ENCODE peak calls at places on chromosomes 3 and 15, in nine cellular contexts. W is DND-41, C is IMR-90, N is Karpas-422, B is SK-N-SH, M is mammary epithelial cell, H is H1, A is neuronal stem cell, T is HCT116. I is an unnamed sample. For H3K4me1, the result is how much of the 10 kb centered on the place peaks cover.

GRCh38 chr3:66322436-66322835 is 101.6 kb downstream of the SLC25A26 start:
- DNase-seq in N (no peak), A (no peak), C (no peak), T (no peak), W (no peak), B (no peak), H (no peak), M (no peak), I (no peak)

GRCh38 chr3:19439944-19440343 is 291.6 kb downstream of the KCNH8 start:
- DNase-seq in N (no peak), B (no peak), W (no peak), M (no peak), T (no peak), A (no peak), C (no peak), H (no peak), I (no peak)

GRCh38 chr3:141485578-141486415 is 1.0 kb upstream of the RASA2 start:
- DNase-seq in B (no peak), H (no peak), A (peak), T (peak), M (peak), C (peak), N (no peak), W (no peak), I (peak)

GRCh38 chr3:184748219-184749135 is 36.6 kb upstream of the MAGEF1 start:
- DNase-seq in B (peak), M (peak), C (peak), N (peak), W (no peak), A (no peak), T (peak), H (no peak), I (peak)

GRCh38 chr3:85387913-85388510 is 429.2 kb downstream of the CADM2 start:
- DNase-seq in C (no peak), N (no peak), A (no peak), H (no peak), T (no peak), M (no peak), W (no peak), B (no peak), I (no peak)

GRCh38 chr3:182248349-182248880 is 536.7 kb downstream of the SOX2 start:
- DNase-seq in A (no peak), T (peak), M (peak), N (peak), B (peak), C (no peak), W (no peak), H (no peak), I (no peak)

GRCh38 chr15:36252117-36252711 is 327.2 kb upstream of the CDIN1 start:
- DNase-seq in N (no peak), M (no peak), W (no peak), T (no peak), C (no peak), B (no peak), A (no peak), H (no peak), I (no peak)

GRCh38 chr3:111690242-111690641 is 95.1 kb upstream of the ZBED2 start:
- DNase-seq in A (no peak), B (no peak), M (peak), C (peak), W (no peak), T (no peak), N (no peak), H (no peak), I (peak)

GRCh38 chr3:188274249-188274915 is 120.4 kb downstream of the LPP start:
- DNase-seq in B (no peak), C (peak), T (no peak), N (no peak), A (no peak), H (no peak), M (peak), W (no peak), I (peak)

GRCh38 chr3:65751123-65751700 is 287.5 kb downstream of the MAGI1 start:
- DNase-seq in T (peak), B (peak), W (peak), C (peak), H (peak), M (peak), N (peak), A (peak), I (peak)

GRCh38 chr15:81410318-81410753 is 36.3 kb upstream of the TMC3 start:
- DNase-seq in N (peak), W (peak), B (peak), A (peak), T (peak), C (peak), H (peak), M (peak), I (peak)

GRCh38 chr3:25009665-25010064 is 418.4 kb upstream of the RARB start:
- DNase-seq in T (no peak), W (no peak), N (no peak), B (no peak), M (no peak), C (no peak), A (no peak), H (no peak), I (no peak)

GRCh38 chr3:45480871-45481270 is 92.5 kb downstream of the LARS2 start:
- DNase-seq in B (no peak), H (no peak), C (no peak), T (no peak), N (no peak), A (no peak), W (no peak), M (no peak), I (no peak)

GRCh38 chr3:65951836-65952505 is 86.7 kb downstream of the MAGI1 start:
- DNase-seq in C (peak), A (no peak), W (no peak), N (no peak), T (peak), H (no peak), M (no peak), B (no peak), I (peak)

DNA sequence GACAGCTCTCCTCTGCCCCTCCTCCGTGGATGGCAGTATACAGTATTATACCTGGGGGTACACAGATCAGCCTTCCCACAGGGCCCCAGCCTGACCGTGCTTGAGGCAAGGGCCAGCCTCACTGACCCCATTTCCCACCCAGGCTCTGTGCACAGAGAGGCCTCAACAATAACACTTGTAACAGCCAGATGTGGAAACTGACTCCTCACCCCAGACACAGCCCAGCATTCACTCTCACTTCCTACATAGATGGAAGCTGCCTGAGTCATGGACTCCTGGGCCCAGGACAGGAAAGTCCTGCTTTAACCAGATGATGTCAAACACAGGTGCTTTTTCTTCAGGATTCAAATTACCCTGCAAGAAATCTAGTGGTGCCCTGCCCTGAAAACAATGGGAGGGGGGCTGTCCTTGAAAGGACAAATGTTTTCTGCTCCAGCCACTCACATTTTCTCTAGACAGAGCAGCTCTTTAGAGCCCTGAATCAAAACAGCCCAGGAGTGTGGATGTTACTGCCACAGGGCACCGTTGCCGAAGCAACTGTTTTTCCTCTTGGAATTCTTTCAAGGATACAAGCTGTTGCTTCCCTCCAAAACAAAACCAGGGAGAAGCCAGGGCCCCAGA is 16.4 kb downstream of the CCDC12 start:
- DNase-seq in W (no peak), N (no peak), A (no peak), B (peak), T (no peak), H (no peak), M (peak), C (peak), I (peak)
- H3K4me1 ChIP-seq in W (half or more), N (half or more), A (under half), B (half or more), T (under half), H (under half), M (under half), C (under half), I (under half)

DNA sequence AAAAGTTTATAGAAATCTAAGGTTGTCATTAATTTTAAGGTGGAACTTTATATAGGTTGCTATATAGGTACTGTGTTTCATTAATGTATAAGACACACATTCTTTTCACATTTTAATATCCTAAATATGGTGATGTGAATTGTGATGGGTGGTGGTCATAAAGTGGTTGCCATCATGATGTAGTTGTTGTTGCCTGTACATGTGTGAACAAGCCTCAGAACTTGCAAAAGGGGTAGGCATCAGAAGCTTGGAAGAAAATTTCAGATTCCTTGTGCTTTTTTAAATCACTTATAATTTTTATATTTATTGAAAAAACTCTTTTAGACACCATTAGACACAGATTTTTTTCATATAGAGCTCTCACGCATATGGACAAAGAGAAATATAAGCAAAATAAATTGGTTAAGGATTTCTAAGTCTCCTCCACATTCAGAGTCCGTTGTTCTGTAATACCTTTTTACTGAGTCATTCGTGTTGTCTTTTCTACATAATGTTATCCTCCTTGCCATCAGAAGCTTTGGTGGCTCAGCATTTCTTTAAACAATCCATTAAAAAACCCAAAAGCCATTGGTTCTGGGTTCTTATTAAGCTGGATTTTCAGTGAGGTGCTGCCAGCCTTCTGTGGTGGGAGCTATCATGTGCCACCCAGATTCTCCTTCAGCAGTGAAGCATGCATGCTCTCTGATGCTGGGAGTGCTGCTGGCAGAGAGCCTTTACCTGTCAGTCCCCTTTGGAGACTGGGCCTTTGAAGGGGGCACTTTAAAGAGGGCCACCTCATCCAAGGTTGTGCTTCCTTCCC is 140.4 kb upstream of the GALNT15 start:
- DNase-seq in N (no peak), W (no peak), A (no peak), C (peak), M (peak), H (no peak), B (no peak), T (no peak), I (peak)
- H2AFZ ChIP-seq in N (no peak), W (no peak), A (no peak), C (no peak), M (peak), H (no peak), B (peak), T (no peak), I (no peak)

GRCh38 chr3:57031622-57032541 is 28.6 kb upstream of the SPATA12 start:
- DNase-seq in B (no peak), W (no peak), H (no peak), M (no peak), N (peak), C (no peak), A (no peak), T (no peak), I (no peak)
- H3K4me1 ChIP-seq in B (under half), W (under half), H (under half), M (under half), N (under half), C (under half), A (under half), T (under half), I (under half)

DNA sequence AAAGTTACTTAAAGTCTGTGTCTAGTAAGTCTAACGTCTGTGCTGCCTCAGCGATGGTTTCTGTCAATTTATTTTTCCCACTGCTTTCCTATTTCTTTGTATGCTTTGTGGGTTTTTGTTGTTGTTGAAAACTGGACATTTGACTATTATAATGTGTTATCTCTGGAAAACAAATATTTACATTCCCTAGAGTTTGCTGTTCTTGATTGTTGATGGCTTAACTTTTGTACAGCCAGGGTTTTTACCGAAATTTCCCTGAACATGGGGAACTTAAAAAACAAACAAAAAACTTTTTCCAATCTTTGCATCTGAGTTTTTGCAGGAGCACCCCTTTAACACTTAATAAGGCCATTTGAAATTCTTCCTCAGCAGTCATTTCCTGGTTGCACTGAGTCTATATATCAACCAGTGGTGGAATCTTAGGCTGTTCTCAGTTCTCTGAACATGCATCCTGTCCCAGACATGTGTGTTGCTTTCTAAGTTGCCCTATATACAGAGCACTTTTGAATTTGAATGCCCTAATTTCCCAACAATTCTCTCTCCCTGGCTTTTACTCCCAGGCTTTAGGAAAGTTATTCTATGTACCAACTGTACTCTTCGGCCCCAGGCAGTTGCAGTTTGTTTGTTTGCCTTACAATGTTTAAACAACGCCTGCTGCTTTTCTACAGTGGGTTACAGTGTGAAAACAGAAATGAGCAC is 11.8 kb upstream of the PIAS1 start:
- DNase-seq in B (no peak), M (no peak), W (no peak), A (no peak), N (no peak), T (no peak), H (no peak), C (no peak), I (no peak)
- H2AFZ ChIP-seq in B (no peak), M (no peak), W (no peak), A (peak), N (no peak), T (no peak), H (no peak), C (no peak), I (no peak)

GRCh38 chr3:12929801-12930200 is 88.4 kb upstream of the RPL32 start:
- DNase-seq in W (no peak), C (no peak), M (no peak), H (no peak), T (no peak), B (no peak), N (no peak), A (no peak), I (no peak)

GRCh38 chr3:12932754-12933153 is 91.4 kb upstream of the RPL32 start:
- DNase-seq in C (no peak), T (no peak), W (no peak), A (no peak), M (no peak), N (no peak), H (no peak), B (peak), I (no peak)

GRCh38 chr3:12932347-12932746 is 91.0 kb upstream of the RPL32 start:
- DNase-seq in A (no peak), M (no peak), H (no peak), N (no peak), B (no peak), W (no peak), T (no peak), C (no peak), I (no peak)

GRCh38 chr3:12933901-12934300 is 92.5 kb upstream of the RPL32 start:
- DNase-seq in T (no peak), M (no peak), C (no peak), A (no peak), W (no peak), N (no peak), B (no peak), H (no peak), I (no peak)

GRCh38 chr3:12931273-12931905 is 90.0 kb upstream of the RPL32 start:
- DNase-seq in W (no peak), B (no peak), A (no peak), C (no peak), N (no peak), M (no peak), T (no peak), H (no peak), I (no peak)
- H3K4me1 ChIP-seq in W (under half), B (under half), A (under half), C (under half), N (under half), M (under half), T (under half), H (under half), I (under half)

DNA sequence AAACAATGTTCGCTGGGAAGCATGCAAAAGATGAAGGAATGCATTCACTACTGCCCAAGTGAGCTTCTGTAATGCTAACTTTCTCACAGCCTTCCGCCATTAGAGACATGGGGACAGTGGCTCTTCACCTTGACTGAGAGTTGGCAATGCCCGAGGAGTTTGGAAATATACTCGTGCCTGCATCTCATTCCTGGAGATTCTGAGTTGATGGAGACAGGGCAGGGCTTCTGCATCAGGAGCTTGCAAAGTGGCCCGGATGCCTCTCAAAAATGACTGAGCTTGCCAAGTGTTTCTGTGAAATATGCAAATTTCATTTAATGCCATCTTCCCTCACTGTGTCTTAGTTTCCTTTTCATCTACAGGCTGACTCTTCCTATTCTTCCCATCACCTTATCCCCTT is 346.2 kb downstream of the GRM7 start:
- DNase-seq in N (no peak), T (no peak), C (no peak), W (no peak), A (no peak), M (no peak), B (no peak), H (no peak), I (no peak)
- H2AFZ ChIP-seq in N (no peak), T (no peak), C (no peak), W (no peak), A (no peak), M (no peak), B (no peak), H (no peak), I (no peak)